ENCODE peak calls at places on chromosomes 5 and 9, in eight cellular contexts. One of them, this sample, is unnamed.

GRCh38 chr9:89878003-89878411 is 273.2 kb downstream of the GADD45G start:
- DNase-seq in body of pancreas: no peak
- DNase-seq in left ventricle myocardium inferior: no peak
- DNase-seq in heart left ventricle: no peak
- DNase-seq in esophagus squamous epithelium: no peak
- DNase-seq in cardiac muscle cell: no peak
- DNase-seq in spleen: peak; percentile 38
- DNase-seq in breast epithelium: no peak
- DNase-seq in this sample: no peak

GRCh38 chr9:136021171-136021890 is 60.2 kb upstream of the UBAC1 start:
- DNase-seq in body of pancreas: no peak
- DNase-seq in left ventricle myocardium inferior: peak; percentile 13
- DNase-seq in heart left ventricle: no peak
- DNase-seq in esophagus squamous epithelium: no peak
- DNase-seq in cardiac muscle cell: no peak
- DNase-seq in spleen: no peak
- DNase-seq in breast epithelium: no peak
- DNase-seq in this sample: no peak

GRCh38 chr5:59829389-59829788 is 64.1 kb downstream of the PDE4D start:
- DNase-seq in body of pancreas: no peak
- DNase-seq in left ventricle myocardium inferior: no peak
- DNase-seq in heart left ventricle: no peak
- DNase-seq in esophagus squamous epithelium: no peak
- DNase-seq in cardiac muscle cell: peak; percentile 92
- DNase-seq in spleen: no peak
- DNase-seq in breast epithelium: no peak
- DNase-seq in this sample: no peak

GRCh38 chr9:93332317-93332716 is 119.2 kb upstream of the FAM120A start:
- DNase-seq in body of pancreas: no peak
- DNase-seq in left ventricle myocardium inferior: no peak
- DNase-seq in heart left ventricle: no peak
- DNase-seq in esophagus squamous epithelium: no peak
- DNase-seq in cardiac muscle cell: no peak
- DNase-seq in spleen: no peak
- DNase-seq in breast epithelium: no peak
- DNase-seq in this sample: no peak

GRCh38 chr9:37293664-37294524 is 128.6 kb upstream of the GRHPR start:
- DNase-seq in body of pancreas: no peak
- DNase-seq in left ventricle myocardium inferior: no peak
- DNase-seq in heart left ventricle: no peak
- DNase-seq in esophagus squamous epithelium: no peak
- DNase-seq in cardiac muscle cell: peak; percentile 57
- DNase-seq in spleen: no peak
- DNase-seq in breast epithelium: no peak
- DNase-seq in this sample: no peak

GRCh38 chr5:76081811-76082783 is 1.1 kb upstream of the SV2C start:
- DNase-seq in body of pancreas: no peak
- DNase-seq in left ventricle myocardium inferior: no peak
- DNase-seq in heart left ventricle: no peak
- DNase-seq in esophagus squamous epithelium: no peak
- DNase-seq in cardiac muscle cell: no peak
- DNase-seq in spleen: peak; percentile 74
- DNase-seq in breast epithelium: no peak
- DNase-seq in this sample: no peak

GRCh38 chr9:27426717-27427645 is 97.1 kb upstream of the IFNK start:
- DNase-seq in body of pancreas: no peak
- DNase-seq in left ventricle myocardium inferior: no peak
- DNase-seq in heart left ventricle: no peak
- DNase-seq in esophagus squamous epithelium: no peak
- DNase-seq in cardiac muscle cell: no peak
- DNase-seq in spleen: no peak
- DNase-seq in breast epithelium: peak; percentile 45
- DNase-seq in this sample: no peak

GRCh38 chr5:14663734-14664269 is 716 bp upstream of the OTULIN start:
- DNase-seq in body of pancreas: peak; percentile 23
- DNase-seq in left ventricle myocardium inferior: no peak
- DNase-seq in heart left ventricle: no peak
- DNase-seq in esophagus squamous epithelium: no peak
- DNase-seq in cardiac muscle cell: peak; percentile 41
- DNase-seq in spleen: peak; percentile 83
- DNase-seq in breast epithelium: peak; percentile 22
- DNase-seq in this sample: no peak

GRCh38 chr5:73928486-73928885 is 302.5 kb downstream of the ARHGEF28 start:
- DNase-seq in body of pancreas: no peak
- DNase-seq in left ventricle myocardium inferior: no peak
- DNase-seq in heart left ventricle: no peak
- DNase-seq in esophagus squamous epithelium: no peak
- DNase-seq in cardiac muscle cell: no peak
- DNase-seq in spleen: no peak
- DNase-seq in breast epithelium: no peak
- DNase-seq in this sample: no peak

GRCh38 chr5:130002183-130002582 is 97.9 kb downstream of the CHSY3 start:
- DNase-seq in body of pancreas: no peak
- DNase-seq in left ventricle myocardium inferior: no peak
- DNase-seq in heart left ventricle: no peak
- DNase-seq in esophagus squamous epithelium: no peak
- DNase-seq in cardiac muscle cell: no peak
- DNase-seq in spleen: no peak
- DNase-seq in breast epithelium: no peak
- DNase-seq in this sample: no peak

GRCh38 chr9:8863886-8864881 is 1064.6 kb upstream of the DMAC1 start:
- DNase-seq in body of pancreas: no peak
- DNase-seq in left ventricle myocardium inferior: no peak
- DNase-seq in heart left ventricle: no peak
- DNase-seq in esophagus squamous epithelium: no peak
- DNase-seq in cardiac muscle cell: peak; percentile 75
- DNase-seq in spleen: no peak
- DNase-seq in breast epithelium: no peak
- DNase-seq in this sample: no peak

GRCh38 chr5:111242606-111243005 is 18.4 kb downstream of the CAMK4 start:
- DNase-seq in body of pancreas: no peak
- DNase-seq in left ventricle myocardium inferior: no peak
- DNase-seq in heart left ventricle: no peak
- DNase-seq in esophagus squamous epithelium: no peak
- DNase-seq in cardiac muscle cell: no peak
- DNase-seq in spleen: no peak
- DNase-seq in breast epithelium: no peak
- DNase-seq in this sample: no peak

GRCh38 chr9:91078041-91078441 is 276.4 kb downstream of the SYK start:
- DNase-seq in body of pancreas: no peak
- DNase-seq in left ventricle myocardium inferior: no peak
- DNase-seq in heart left ventricle: no peak
- DNase-seq in esophagus squamous epithelium: no peak
- DNase-seq in cardiac muscle cell: peak; percentile 46
- DNase-seq in spleen: no peak
- DNase-seq in breast epithelium: no peak
- DNase-seq in this sample: no peak

DNA sequence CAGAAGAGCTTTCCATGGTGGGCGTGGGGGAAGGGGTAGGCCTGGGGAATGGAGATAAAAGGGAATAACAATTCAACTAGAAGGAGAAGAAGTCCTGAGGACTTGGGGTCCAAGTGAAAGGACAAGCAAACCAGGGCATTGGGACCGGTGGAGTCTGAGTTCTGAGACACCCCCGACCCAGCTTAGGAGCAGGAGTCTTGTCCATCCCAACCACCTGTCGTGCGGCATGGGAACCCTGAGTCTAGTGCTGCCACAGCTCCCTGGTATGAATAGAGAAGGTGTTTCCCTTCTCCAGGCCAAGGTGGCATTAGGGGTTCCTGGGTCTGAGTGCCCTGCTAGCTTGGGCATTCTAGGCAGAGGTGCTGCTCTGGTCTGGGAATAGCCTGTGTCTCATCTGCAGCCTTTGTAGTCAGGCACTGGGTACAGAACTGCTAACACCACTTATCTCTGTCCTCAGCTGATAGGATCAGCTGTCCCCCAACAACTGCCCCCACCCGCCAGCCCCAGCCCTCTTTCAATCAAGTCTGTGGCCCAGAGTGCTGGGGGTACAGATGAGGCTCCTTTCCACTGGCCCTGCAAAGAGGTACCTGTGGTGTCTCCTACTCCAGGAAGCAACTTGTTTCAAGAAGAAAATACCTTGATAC is 9.9 kb downstream of the HNRNPAB start:
- DNase-seq in body of pancreas: no peak
- DNase-seq in left ventricle myocardium inferior: no peak
- DNase-seq in heart left ventricle: no peak
- DNase-seq in esophagus squamous epithelium: no peak
- DNase-seq in cardiac muscle cell: no peak
- DNase-seq in spleen: peak; percentile 45
- DNase-seq in breast epithelium: no peak
- DNase-seq in this sample: no peak
- H3K9me3 ChIP-seq in body of pancreas: no peaks in the 10 kb centered on the region
- H3K9me3 ChIP-seq in left ventricle myocardium inferior: no peaks in the 10 kb centered on the region
- H3K9me3 ChIP-seq in heart left ventricle: no peaks in the 10 kb centered on the region
- H3K9me3 ChIP-seq in esophagus squamous epithelium: no peaks in the 10 kb centered on the region
- H3K9me3 ChIP-seq in cardiac muscle cell: no peaks in the 10 kb centered on the region
- H3K9me3 ChIP-seq in spleen: no peaks in the 10 kb centered on the region
- H3K9me3 ChIP-seq in breast epithelium: no peaks in the 10 kb centered on the region
- H3K9me3 ChIP-seq in this sample: no peaks in the 10 kb centered on the region

GRCh38 chr9:88418715-88419540 is 30.7 kb downstream of the SPIN1 start:
- DNase-seq in body of pancreas: no peak
- DNase-seq in left ventricle myocardium inferior: no peak
- DNase-seq in heart left ventricle: no peak
- DNase-seq in esophagus squamous epithelium: no peak
- DNase-seq in cardiac muscle cell: no peak
- DNase-seq in spleen: no peak
- DNase-seq in breast epithelium: no peak
- DNase-seq in this sample: no peak
- H3K9me3 ChIP-seq in body of pancreas: no peaks in the 10 kb centered on the region
- H3K9me3 ChIP-seq in left ventricle myocardium inferior: peaks cover 33% of the 10 kb centered on the region
- H3K9me3 ChIP-seq in heart left ventricle: peaks cover 23% of the 10 kb centered on the region
- H3K9me3 ChIP-seq in esophagus squamous epithelium: peaks cover 11% of the 10 kb centered on the region
- H3K9me3 ChIP-seq in cardiac muscle cell: no peaks in the 10 kb centered on the region
- H3K9me3 ChIP-seq in spleen: peaks cover 51% of the 10 kb centered on the region
- H3K9me3 ChIP-seq in breast epithelium: peaks cover 18% of the 10 kb centered on the region
- H3K9me3 ChIP-seq in this sample: no peaks in the 10 kb centered on the region

GRCh38 chr9:104412238-104412637 is 91.8 kb upstream of the OR13F1 start:
- DNase-seq in body of pancreas: no peak
- DNase-seq in left ventricle myocardium inferior: no peak
- DNase-seq in heart left ventricle: no peak
- DNase-seq in esophagus squamous epithelium: no peak
- DNase-seq in cardiac muscle cell: no peak
- DNase-seq in spleen: no peak
- DNase-seq in breast epithelium: no peak
- DNase-seq in this sample: no peak
- H3K9me3 ChIP-seq in body of pancreas: no peaks in the 10 kb centered on the region
- H3K9me3 ChIP-seq in left ventricle myocardium inferior: peaks cover 40% of the 10 kb centered on the region
- H3K9me3 ChIP-seq in heart left ventricle: peaks cover 26% of the 10 kb centered on the region
- H3K9me3 ChIP-seq in esophagus squamous epithelium: no peaks in the 10 kb centered on the region
- H3K9me3 ChIP-seq in cardiac muscle cell: no peaks in the 10 kb centered on the region
- H3K9me3 ChIP-seq in spleen: peaks cover 44% of the 10 kb centered on the region
- H3K9me3 ChIP-seq in breast epithelium: no peaks in the 10 kb centered on the region
- H3K9me3 ChIP-seq in this sample: no peaks in the 10 kb centered on the region

DNA sequence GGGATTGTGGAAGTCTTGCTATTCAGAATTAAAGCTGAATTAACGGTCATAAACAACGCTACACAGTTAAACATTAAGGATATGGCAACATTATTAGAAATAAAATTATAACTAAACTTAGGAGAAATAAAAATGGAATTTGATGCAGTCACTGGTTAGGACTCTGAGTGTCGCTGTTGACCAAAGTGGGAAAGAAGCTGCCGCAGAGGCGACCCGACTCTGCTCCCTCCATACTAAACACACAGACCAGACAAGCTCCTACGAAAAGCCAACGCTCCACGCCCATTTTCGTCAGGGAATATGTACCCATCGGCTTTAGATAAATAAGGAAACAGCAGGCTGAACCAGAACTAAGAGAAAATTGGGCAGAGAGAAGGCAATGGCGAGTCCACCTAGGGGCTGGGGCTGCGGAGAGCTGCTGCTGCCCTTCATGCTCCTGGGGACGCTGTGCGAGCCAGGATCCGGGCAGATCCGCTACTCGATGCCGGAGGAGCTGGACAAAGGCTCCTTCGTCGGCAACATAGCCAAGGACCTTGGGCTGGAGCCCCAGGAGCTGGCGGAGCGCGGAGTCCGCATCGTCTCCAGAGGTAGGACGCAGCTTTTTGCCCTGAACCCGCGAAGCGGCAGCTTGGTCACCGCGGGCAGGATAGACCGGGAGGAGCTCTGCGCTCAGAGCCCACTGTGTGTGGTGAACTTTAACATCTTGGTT is at the start of gene PCDHGA5:
- DNase-seq in body of pancreas: no peak
- DNase-seq in left ventricle myocardium inferior: no peak
- DNase-seq in heart left ventricle: no peak
- DNase-seq in esophagus squamous epithelium: no peak
- DNase-seq in cardiac muscle cell: peak; percentile 12
- DNase-seq in spleen: no peak
- DNase-seq in breast epithelium: no peak
- DNase-seq in this sample: no peak
- H3K9me3 ChIP-seq in body of pancreas: no peaks in the 10 kb centered on the region
- H3K9me3 ChIP-seq in left ventricle myocardium inferior: peaks cover 98% of the 10 kb centered on the region
- H3K9me3 ChIP-seq in heart left ventricle: peaks cover 87% of the 10 kb centered on the region
- H3K9me3 ChIP-seq in esophagus squamous epithelium: peaks cover 5% of the 10 kb centered on the region
- H3K9me3 ChIP-seq in cardiac muscle cell: peaks cover 3% of the 10 kb centered on the region
- H3K9me3 ChIP-seq in spleen: peaks cover 93% of the 10 kb centered on the region
- H3K9me3 ChIP-seq in breast epithelium: peaks cover 86% of the 10 kb centered on the region
- H3K9me3 ChIP-seq in this sample: peaks cover 54% of the 10 kb centered on the region

GRCh38 chr9:138075961-138076649 is 198.5 kb downstream of the CACNA1B start:
- DNase-seq in body of pancreas: no peak
- DNase-seq in left ventricle myocardium inferior: no peak
- DNase-seq in heart left ventricle: no peak
- DNase-seq in esophagus squamous epithelium: no peak
- DNase-seq in cardiac muscle cell: no peak
- DNase-seq in spleen: no peak
- DNase-seq in breast epithelium: peak; percentile 14
- DNase-seq in this sample: no peak

GRCh38 chr9:138075496-138075895 is 197.9 kb downstream of the CACNA1B start:
- DNase-seq in body of pancreas: no peak
- DNase-seq in left ventricle myocardium inferior: no peak
- DNase-seq in heart left ventricle: no peak
- DNase-seq in esophagus squamous epithelium: no peak
- DNase-seq in cardiac muscle cell: no peak
- DNase-seq in spleen: peak; percentile 56
- DNase-seq in breast epithelium: peak; percentile 7
- DNase-seq in this sample: no peak

GRCh38 chr9:138073408-138073807 is 195.8 kb downstream of the CACNA1B start:
- DNase-seq in body of pancreas: no peak
- DNase-seq in left ventricle myocardium inferior: no peak
- DNase-seq in heart left ventricle: no peak
- DNase-seq in esophagus squamous epithelium: no peak
- DNase-seq in cardiac muscle cell: no peak
- DNase-seq in spleen: peak; percentile 41
- DNase-seq in breast epithelium: no peak
- DNase-seq in this sample: no peak

GRCh38 chr9:138073808-138074207 is 196.2 kb downstream of the CACNA1B start:
- DNase-seq in body of pancreas: no peak
- DNase-seq in left ventricle myocardium inferior: no peak
- DNase-seq in heart left ventricle: no peak
- DNase-seq in esophagus squamous epithelium: no peak
- DNase-seq in cardiac muscle cell: no peak
- DNase-seq in spleen: peak; percentile 40
- DNase-seq in breast epithelium: peak; percentile 5
- DNase-seq in this sample: no peak

DNA sequence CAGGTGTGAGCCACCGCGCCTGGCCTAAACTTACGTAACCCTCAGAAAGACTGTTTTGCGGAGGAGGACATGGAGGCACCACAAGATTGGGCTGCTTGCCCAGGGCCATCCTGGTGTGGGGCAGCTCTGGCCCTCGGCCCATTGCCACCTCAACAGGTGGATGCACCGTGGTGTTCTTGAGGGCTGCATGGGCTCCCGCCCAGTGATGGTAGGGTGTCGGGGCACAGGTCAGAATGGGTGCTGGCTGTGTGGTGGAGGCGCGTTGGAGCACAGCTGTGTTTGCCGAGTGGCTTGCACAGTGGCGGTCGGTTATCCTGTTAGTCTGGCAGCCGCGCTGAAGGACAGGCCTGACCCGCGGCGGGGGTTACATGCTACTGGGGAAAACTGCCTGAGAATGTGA is 196.9 kb downstream of the CACNA1B start:
- DNase-seq in body of pancreas: no peak
- DNase-seq in left ventricle myocardium inferior: no peak
- DNase-seq in heart left ventricle: no peak
- DNase-seq in esophagus squamous epithelium: no peak
- DNase-seq in cardiac muscle cell: no peak
- DNase-seq in spleen: peak; percentile 45
- DNase-seq in breast epithelium: peak; percentile 11
- DNase-seq in this sample: no peak
- H3K9me3 ChIP-seq in body of pancreas: no peaks in the 10 kb centered on the region
- H3K9me3 ChIP-seq in left ventricle myocardium inferior: no peaks in the 10 kb centered on the region
- H3K9me3 ChIP-seq in heart left ventricle: no peaks in the 10 kb centered on the region
- H3K9me3 ChIP-seq in esophagus squamous epithelium: no peaks in the 10 kb centered on the region
- H3K9me3 ChIP-seq in cardiac muscle cell: no peaks in the 10 kb centered on the region
- H3K9me3 ChIP-seq in spleen: no peaks in the 10 kb centered on the region
- H3K9me3 ChIP-seq in breast epithelium: no peaks in the 10 kb centered on the region
- H3K9me3 ChIP-seq in this sample: no peaks in the 10 kb centered on the region

This sample was measured in naive thymus-derived CD4-positive, alpha-beta T cell.